ENCODE peak calls at places on chromosomes 16 and 17, in five cellular contexts. U is LNCaP clone FGC, F is GOT3, X is left ventricle myocardium inferior, V is NCI-H1105. D is an unnamed sample.

GRCh38 chr17:38601539-38602351 is 4.0 kb downstream of the SRCIN1 start:
- DNase-seq in X (no peak), F (no peak), U (no peak), V (peak; percentile 66), D (no peak)

GRCh38 chr16:67161595-67162058 is 1.9 kb downstream of the FBXL8 start:
- DNase-seq in X (peak; percentile 60), U (peak; percentile 69), V (no peak), F (no peak), D (no peak)

GRCh38 chr17:61303334-61304096 is 96.1 kb upstream of the TBX2 start:
- DNase-seq in V (no peak), U (no peak), F (no peak), X (no peak), D (no peak)

GRCh38 chr16:69188716-69189115 is 1.8 kb downstream of the SNTB2 start:
- DNase-seq in X (no peak), V (no peak), U (no peak), F (no peak), D (no peak)

GRCh38 chr17:80477647-80478478 is 1.5 kb upstream of the NPTX1 start:
- DNase-seq in X (no peak), U (no peak), F (no peak), V (no peak), D (no peak)

GRCh38 chr17:32335046-32335445 is 6.9 kb downstream of the C17orf75 start:
- DNase-seq in X (no peak), F (no peak), V (no peak), U (no peak), D (no peak)

GRCh38 chr16:85061566-85061965 is 34.0 kb downstream of the KIAA0513 start:
- DNase-seq in X (peak; percentile 57), F (no peak), V (no peak), U (no peak), D (no peak)

GRCh38 chr17:1301546-1301945 is 22.1 kb downstream of the TRARG1 start:
- DNase-seq in X (no peak), V (no peak), U (no peak), F (no peak), D (no peak)

GRCh38 chr17:50611639-50612038 is 23.0 kb upstream of the ABCC3 start:
- DNase-seq in F (no peak), X (no peak), U (no peak), V (no peak), D (no peak)

GRCh38 chr16:11215935-11216556 is 40.0 kb downstream of the SOCS1 start:
- DNase-seq in X (no peak), F (no peak), U (no peak), V (no peak), D (no peak)

GRCh38 chr16:89442990-89443726 is 47.2 kb downstream of the ANKRD11 start:
- DNase-seq in F (no peak), U (peak; percentile 70), X (no peak), V (peak; percentile 1), D (peak; percentile 97)

GRCh38 chr17:73481672-73482071 is 162.6 kb downstream of the SDK2 start:
- DNase-seq in V (no peak), X (no peak), U (no peak), F (no peak), D (no peak)

GRCh38 chr16:56413381-56413780 is 12.0 kb downstream of the AMFR start:
- DNase-seq in X (no peak), V (no peak), U (no peak), F (no peak), D (no peak)

GRCh38 chr16:14354561-14355351 is 275.3 kb downstream of the PARN start:
- DNase-seq in F (no peak), X (no peak), V (no peak), U (no peak), D (no peak)

D was measured in foreskin keratinocyte.